ENCODE peak calls at places on chromosomes 7 and 10, in nine cellular contexts. T is breast epithelium, J is uterus, H is endodermal cell, O is mesenchymal stem cell, K is HepG2, A is HCT116, Z is mammary epithelial cell, X is colonic mucosa. Y is an unnamed sample.

GRCh38 chr10:98391578-98391991 is 23.4 kb downstream of the PYROXD2 start:
- DNase-seq in T (no peak), J (peak; percentile 75), H (no peak), O (no peak), K (no peak), A (no peak), Z (peak; percentile 43), X (no peak), Y (no peak)

GRCh38 chr7:149795126-149795525 is 21.7 kb upstream of the ZNF467 start:
- DNase-seq in T (no peak), J (no peak), H (no peak), O (no peak), K (no peak), A (no peak), Z (no peak), X (no peak), Y (no peak)

GRCh38 chr7:94056796-94057207 is 52.6 kb upstream of the BET1 start:
- DNase-seq in T (no peak), J (no peak), H (peak; percentile 67), O (peak; percentile 94), K (no peak), A (no peak), Z (peak; percentile 88), X (no peak), Y (no peak)

GRCh38 chr7:55251911-55252310 is 113.2 kb upstream of the LANCL2 start:
- DNase-seq in T (no peak), J (no peak), H (no peak), O (no peak), K (no peak), A (no peak), Z (no peak), X (no peak), Y (no peak)

GRCh38 chr7:56106108-56107073 is at the start of gene CHCHD2:
- DNase-seq in T (peak; percentile 95), J (peak; percentile 95), H (peak; percentile 78), O (peak; percentile 95), K (peak; percentile 98), A (peak; percentile 99), Z (peak; percentile 98), X (peak; percentile 97), Y (peak; percentile 98)

GRCh38 chr10:60335708-60336107 is 54.0 kb downstream of the ANK3 start:
- DNase-seq in T (no peak), J (no peak), H (no peak), O (no peak), K (peak; percentile 19), A (no peak), Z (no peak), X (no peak), Y (no peak)

GRCh38 chr10:102951316-102951715 is 33.2 kb downstream of the CNNM2 start:
- DNase-seq in T (no peak), J (no peak), H (no peak), O (no peak), K (no peak), A (no peak), Z (no peak), X (no peak), Y (no peak)

GRCh38 chr7:116128139-116128538 is 82.2 kb upstream of the TES start:
- DNase-seq in T (no peak), J (no peak), H (no peak), O (no peak), K (no peak), A (no peak), Z (no peak), X (no peak), Y (no peak)

GRCh38 chr7:117350027-117350426 is 27.2 kb upstream of the WNT2 start:
- DNase-seq in T (no peak), J (no peak), H (no peak), O (no peak), K (no peak), A (peak; percentile 26), Z (peak; percentile 42), X (no peak), Y (no peak)

GRCh38 chr10:47073967-47074366 is 162.7 kb downstream of the PTPN20 start:
- DNase-seq in T (no peak), J (no peak), H (peak; percentile 1), O (no peak), K (no peak), A (no peak), Z (no peak), X (no peak), Y (no peak)

GRCh38 chr10:26486985-26487850 is 49.1 kb downstream of the APBB1IP start:
- DNase-seq in T (no peak), J (peak; percentile 28), H (no peak), O (peak; percentile 80), K (peak; percentile 3), A (peak; percentile 55), Z (peak; percentile 57), X (no peak), Y (no peak)

GRCh38 chr7:103706805-103707204 is 260.8 kb upstream of the SLC26A5 start:
- DNase-seq in T (no peak), J (no peak), H (no peak), O (no peak), K (no peak), A (no peak), Z (no peak), X (no peak), Y (no peak)

GRCh38 chr7:30366606-30367005 is 82.2 kb downstream of the ZNRF2 start:
- DNase-seq in T (no peak), J (no peak), H (no peak), O (no peak), K (no peak), A (no peak), Z (no peak), X (no peak), Y (no peak)

GRCh38 chr7:80172387-80172786 is 37.8 kb downstream of the GNAI1 start:
- DNase-seq in T (no peak), J (no peak), H (no peak), O (no peak), K (no peak), A (no peak), Z (no peak), X (no peak), Y (no peak)

GRCh38 chr10:63708421-63708820 is 187.2 kb downstream of the REEP3 start:
- DNase-seq in T (no peak), J (no peak), H (no peak), O (no peak), K (no peak), A (no peak), Z (no peak), X (no peak), Y (no peak)

GRCh38 chr7:51606601-51607154 is 290.1 kb upstream of the COBL start:
- DNase-seq in T (no peak), J (no peak), H (peak; percentile 22), O (no peak), K (no peak), A (peak; percentile 7), Z (no peak), X (peak; percentile 70), Y (no peak)

DNA sequence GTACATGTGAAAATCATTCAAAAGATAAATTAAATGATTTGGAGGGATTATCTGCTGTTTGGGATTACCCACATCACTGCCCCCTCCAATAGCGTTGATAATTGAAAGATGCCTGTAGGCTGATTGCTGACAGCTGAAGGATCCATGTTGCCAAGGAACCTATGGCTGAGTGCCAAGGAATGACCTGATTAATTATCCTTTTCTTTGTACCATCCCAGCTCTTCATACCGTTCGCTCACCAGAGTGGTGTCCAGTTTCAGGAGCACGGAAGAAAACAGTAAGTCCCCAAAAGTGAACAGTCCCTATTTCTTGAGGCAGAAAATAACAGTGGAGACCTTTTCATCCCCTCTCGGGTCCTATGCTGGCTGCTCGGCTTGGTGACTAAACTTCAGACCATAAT is 108.7 kb downstream of the SPAG6 start:
- DNase-seq in T (no peak), J (no peak), H (no peak), O (no peak), K (no peak), A (no peak), Z (no peak), X (no peak), Y (no peak)
- H3K4me1 ChIP-seq in T (no peaks in the 10 kb centered on the region), J (no peaks in the 10 kb centered on the region), H (no peaks in the 10 kb centered on the region), O (no peaks in the 10 kb centered on the region), K (no peaks in the 10 kb centered on the region), A (no peaks in the 10 kb centered on the region), Z (no peaks in the 10 kb centered on the region), X (no peaks in the 10 kb centered on the region), Y (no peaks in the 10 kb centered on the region)

GRCh38 chr7:2635810-2636701 is 4.3 kb downstream of the TTYH3 start:
- DNase-seq in T (no peak), J (no peak), H (no peak), O (peak; percentile 57), K (peak; percentile 78), A (no peak), Z (no peak), X (no peak), Y (peak; percentile 74)

GRCh38 chr7:2638224-2638991 is 6.6 kb downstream of the TTYH3 start:
- DNase-seq in T (no peak), J (peak; percentile 61), H (no peak), O (peak; percentile 38), K (peak; percentile 76), A (no peak), Z (no peak), X (no peak), Y (no peak)

GRCh38 chr7:2639151-2639993 is 7.6 kb downstream of the TTYH3 start:
- DNase-seq in T (no peak), J (no peak), H (no peak), O (no peak), K (no peak), A (no peak), Z (no peak), X (no peak), Y (no peak)

GRCh38 chr7:2637066-2637471 is 5.3 kb downstream of the TTYH3 start:
- DNase-seq in T (no peak), J (no peak), H (no peak), O (no peak), K (no peak), A (no peak), Z (no peak), X (no peak), Y (no peak)

GRCh38 chr7:2637505-2638223 is 5.9 kb downstream of the TTYH3 start:
- DNase-seq in T (no peak), J (no peak), H (no peak), O (no peak), K (peak; percentile 40), A (no peak), Z (no peak), X (no peak), Y (peak; percentile 89)
- H3K27ac ChIP-seq in T (peak overlapping the region; percentile 75), J (peak overlapping the region; percentile 0), H (peak overlapping the region; percentile 68), O (peak overlapping the region; percentile 99), K (peak overlapping the region; percentile 79), A (no peak overlapping the region), Z (no peak overlapping the region), X (no peak overlapping the region), Y (peak overlapping the region; percentile 70)

GRCh38 chr10:126459032-126459831 is 71.0 kb upstream of the ADAM12 start:
- DNase-seq in T (no peak), J (no peak), H (no peak), O (peak; percentile 88), K (no peak), A (no peak), Z (no peak), X (no peak), Y (no peak)
- H3K27me3 ChIP-seq in T (no peaks in the 10 kb centered on the region), J (no peaks in the 10 kb centered on the region), H (no peaks in the 10 kb centered on the region), O (no peaks in the 10 kb centered on the region), K (no peaks in the 10 kb centered on the region), A (peaks cover 50% of the 10 kb centered on the region), Z (no peaks in the 10 kb centered on the region), X (no peaks in the 10 kb centered on the region), Y (no peaks in the 10 kb centered on the region)

DNA sequence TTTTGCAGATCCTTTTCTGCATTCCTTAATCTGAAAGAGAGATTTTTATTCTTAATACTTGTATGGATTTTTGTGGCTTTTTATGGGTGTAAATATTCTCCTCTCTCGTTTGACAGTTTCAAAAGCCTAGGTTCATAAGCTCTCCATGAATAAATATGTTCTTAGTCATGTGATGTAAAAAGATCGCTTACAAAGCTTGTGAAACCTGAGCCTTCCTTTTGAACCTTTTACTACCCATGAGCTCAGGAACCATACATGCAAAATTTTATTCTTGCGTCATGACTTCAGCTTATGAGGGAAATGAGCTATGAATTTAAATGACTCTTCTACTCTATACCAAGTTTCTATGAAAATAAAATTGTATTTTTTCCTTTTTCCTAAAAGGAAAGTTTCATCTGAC is 98.7 kb downstream of the POLL start:
- DNase-seq in T (no peak), J (no peak), H (no peak), O (peak; percentile 4), K (peak; percentile 56), A (no peak), Z (peak; percentile 24), X (no peak), Y (no peak)
- H3K4me1 ChIP-seq in T (no peaks in the 10 kb centered on the region), J (no peaks in the 10 kb centered on the region), H (peaks cover 8% of the 10 kb centered on the region), O (no peaks in the 10 kb centered on the region), K (peaks cover 52% of the 10 kb centered on the region), A (no peaks in the 10 kb centered on the region), Z (no peaks in the 10 kb centered on the region), X (no peaks in the 10 kb centered on the region), Y (no peaks in the 10 kb centered on the region)

Y was measured in left lung.